ENCODE peak calls at places on chromosomes 16 and 17, in five cellular contexts. T is body of pancreas, I is natural killer cell, A is uterus, X is bronchial epithelial cell. F is an unnamed sample.

GRCh38 chr16:11312718-11313492 is 31.8 kb upstream of the PRM1 start:
- DNase-seq in T (peak; percentile 69), I (no peak), A (no peak), X (no peak), F (no peak)

GRCh38 chr16:4868573-4868972 is 21.3 kb downstream of the UBN1 start:
- DNase-seq in T (no peak), I (no peak), A (no peak), X (no peak), F (no peak)

GRCh38 chr16:10266809-10267208 is 84.6 kb upstream of the GRIN2A start:
- DNase-seq in T (no peak), I (no peak), A (no peak), X (no peak), F (no peak)

GRCh38 chr16:65406076-65406475 is 284.2 kb upstream of the CDH11 start:
- DNase-seq in T (no peak), I (no peak), A (no peak), X (no peak), F (no peak)

GRCh38 chr17:10471853-10472252 is 2.5 kb upstream of the MYH4 start:
- DNase-seq in T (no peak), I (no peak), A (no peak), X (peak; percentile 18), F (no peak)

GRCh38 chr16:85386467-85387170 is 226.5 kb upstream of the GSE1 start:
- DNase-seq in T (no peak), I (no peak), A (no peak), X (no peak), F (peak; percentile 21)

GRCh38 chr16:20938426-20938825 is 37.9 kb downstream of the LYRM1 start:
- DNase-seq in T (no peak), I (no peak), A (no peak), X (peak; percentile 33), F (no peak)

GRCh38 chr17:42337442-42337841 is 49.1 kb downstream of the STAT5A start:
- DNase-seq in T (no peak), I (no peak), A (no peak), X (no peak), F (no peak)

GRCh38 chr16:12339686-12340085 is 363.2 kb downstream of the SNX29 start:
- DNase-seq in T (no peak), I (no peak), A (no peak), X (no peak), F (no peak)

GRCh38 chr16:12341966-12342365 is 365.4 kb downstream of the SNX29 start:
- DNase-seq in T (no peak), I (no peak), A (no peak), X (no peak), F (no peak)

GRCh38 chr16:12337776-12338655 is 361.5 kb downstream of the SNX29 start:
- DNase-seq in T (no peak), I (no peak), A (no peak), X (no peak), F (no peak)

GRCh38 chr16:12341423-12341822 is 364.9 kb downstream of the SNX29 start:
- DNase-seq in T (no peak), I (no peak), A (no peak), X (peak; percentile 22), F (no peak)

GRCh38 chr16:12340151-12340733 is 363.7 kb downstream of the SNX29 start:
- DNase-seq in T (peak; percentile 58), I (no peak), A (no peak), X (peak; percentile 36), F (no peak)
- TF ChIP-seq CTCF in T (peak; percentile 71), I (no peak), A (no peak), X (peak; percentile 58), F (peak; percentile 18)

DNA sequence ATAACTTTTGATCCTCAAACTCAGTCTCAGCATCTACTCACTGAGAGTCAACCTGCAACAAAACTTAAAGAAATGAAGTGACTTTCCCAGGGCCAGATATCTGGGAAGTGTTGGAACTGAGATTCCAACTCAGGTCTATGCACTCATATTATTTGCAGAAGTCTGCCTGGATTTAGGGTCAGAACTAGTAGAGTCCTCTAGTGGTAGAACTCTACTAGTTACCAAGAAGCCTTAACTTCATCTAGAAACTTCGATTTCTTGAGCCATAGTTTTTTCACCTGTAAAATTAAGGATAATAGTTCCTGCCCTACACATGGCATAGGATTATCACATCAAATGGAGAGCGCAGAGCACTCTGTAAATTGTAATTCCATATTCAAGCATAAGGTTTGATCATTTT is 23.4 kb upstream of the KRT24 start:
- DNase-seq in T (no peak), I (no peak), A (no peak), X (peak; percentile 33), F (no peak)
- TF ChIP-seq CTCF in T (peak; percentile 36), I (no peak), A (peak; percentile 27), X (peak; percentile 29), F (no peak)

GRCh38 chr17:74117999-74118421 is 85.5 kb upstream of the RPL38 start:
- DNase-seq in T (no peak), I (no peak), A (no peak), X (no peak), F (no peak)
- TF ChIP-seq CTCF in T (no peak), I (no peak), A (no peak), X (no peak), F (no peak)

DNA sequence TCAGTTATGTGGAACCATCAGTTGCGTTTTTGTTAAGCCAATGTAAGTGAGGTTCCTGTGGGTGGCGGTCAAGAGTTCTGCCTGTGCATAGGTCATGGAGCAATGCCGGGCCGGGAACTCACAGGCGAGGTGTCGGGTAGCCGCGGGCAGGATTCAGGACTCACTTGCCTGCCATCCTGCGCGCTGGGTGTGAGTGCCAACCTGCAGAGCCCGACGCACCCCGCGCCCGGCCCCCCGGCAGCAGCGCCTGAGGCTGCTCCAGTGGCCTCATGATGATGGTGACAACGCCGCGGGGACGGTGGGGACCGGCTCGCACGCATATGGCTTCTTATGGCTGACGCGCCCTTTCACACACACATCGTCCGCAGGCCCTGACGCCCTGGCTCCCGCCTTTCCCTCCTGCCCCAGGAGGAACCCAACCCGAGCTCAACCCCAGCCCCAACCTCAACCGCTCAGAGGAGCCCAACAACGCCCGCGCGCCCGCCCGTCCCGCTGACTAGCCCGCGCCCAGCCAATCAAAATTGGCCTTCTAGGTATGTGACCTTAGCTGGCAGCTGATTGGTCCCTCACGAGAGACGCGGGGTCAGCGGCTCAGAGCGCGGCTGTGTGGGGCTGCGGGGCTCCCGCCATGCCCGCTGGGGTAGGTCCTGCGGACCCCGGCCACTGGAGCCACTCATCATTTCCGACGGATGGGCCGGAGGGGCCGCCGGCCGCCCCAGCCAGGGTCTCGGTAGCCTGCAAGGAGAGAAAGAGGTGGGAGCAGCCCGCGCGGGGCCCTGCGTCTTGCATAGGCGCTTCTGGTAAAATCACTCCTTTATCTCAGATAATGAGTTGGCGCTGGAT is at the start of gene C16orf95:
- DNase-seq in T (peak; percentile 97), I (peak; percentile 97), A (peak; percentile 96), X (peak; percentile 81), F (peak; percentile 97)
- TF ChIP-seq CTCF in T (peak; percentile 74), I (peak; percentile 38), A (peak; percentile 63), X (peak; percentile 60), F (no peak)